ENCODE peak calls at places on chromosomes 16 and 17, in four cellular contexts. D is IMR-90, V is H1, K is H9. P is an unnamed sample.

GRCh38 chr16:2587891-2588565 is 50.2 kb downstream of the PDPK1 start:
- DNase-seq in D (no peak), V (no peak), K (no peak), P (no peak)

GRCh38 chr17:73210002-73210678 is 17.3 kb downstream of the COG1 start:
- DNase-seq in D (no peak), V (no peak), K (no peak), P (no peak)

GRCh38 chr17:77064608-77065007 is 76.2 kb upstream of the SEC14L1 start:
- DNase-seq in D (no peak), V (no peak), K (no peak), P (no peak)

GRCh38 chr16:49811630-49812334 is 44.1 kb downstream of the ZNF423 start:
- DNase-seq in D (no peak), V (no peak), K (no peak), P (peak)

GRCh38 chr16:31404353-31405064 is 11.4 kb downstream of the ITGAD start:
- DNase-seq in D (no peak), V (no peak), K (no peak), P (no peak)

GRCh38 chr17:59803377-59803757 is 89.4 kb downstream of the TUBD1 start:
- DNase-seq in D (no peak), V (no peak), K (no peak), P (no peak)

GRCh38 chr17:80987941-80988461 is 3.6 kb upstream of the CHMP6 start:
- DNase-seq in D (no peak), V (no peak), K (no peak), P (no peak)

GRCh38 chr16:14409563-14409962 is 220.5 kb downstream of the PARN start:
- DNase-seq in D (peak), V (no peak), K (no peak), P (no peak)

GRCh38 chr17:17018612-17019429 is 23.4 kb upstream of the MPRIP start:
- DNase-seq in D (no peak), V (no peak), K (peak), P (no peak)

GRCh38 chr17:40562841-40563370 is 2.4 kb downstream of the CCR7 start:
- DNase-seq in D (no peak), V (no peak), K (peak), P (no peak)

DNA sequence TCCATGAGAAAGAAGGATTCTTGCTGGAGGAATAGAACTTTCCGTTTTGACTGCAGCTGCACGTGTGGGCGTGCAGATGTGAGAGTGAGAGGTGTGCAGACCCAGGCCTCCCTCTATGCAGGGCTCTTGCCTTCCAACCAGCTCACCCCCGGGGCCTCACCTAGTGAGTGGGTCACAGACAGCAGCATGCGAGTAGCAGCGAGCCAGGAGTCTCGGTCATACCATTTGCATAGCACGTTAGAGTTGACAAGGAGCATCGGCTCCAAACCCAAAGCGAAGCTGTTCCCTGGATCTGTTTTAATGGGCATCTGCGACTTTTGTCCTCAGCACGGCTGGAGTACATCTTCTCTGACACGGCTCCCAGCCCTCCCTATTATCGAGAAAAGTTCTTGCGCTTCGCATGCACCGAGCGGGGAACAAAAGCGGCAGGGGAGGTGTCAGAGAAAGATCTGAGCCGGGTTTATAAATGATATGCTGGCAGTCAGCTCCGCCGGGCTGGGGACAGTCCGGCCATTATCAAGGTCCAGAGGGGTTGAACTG is 253.3 kb downstream of the MAF start:
- DNase-seq in D (no peak), V (no peak), K (peak), P (no peak)
- H4K5ac ChIP-seq in D (no peak), V (no peak), K (no peak), P (no peak)

GRCh38 chr17:52202572-52202876 is 44.0 kb upstream of the CA10 start:
- DNase-seq in D (no peak), V (no peak), K (no peak), P (no peak)
- H4K5ac ChIP-seq in D (no peak), V (no peak), K (no peak), P (no peak)

DNA sequence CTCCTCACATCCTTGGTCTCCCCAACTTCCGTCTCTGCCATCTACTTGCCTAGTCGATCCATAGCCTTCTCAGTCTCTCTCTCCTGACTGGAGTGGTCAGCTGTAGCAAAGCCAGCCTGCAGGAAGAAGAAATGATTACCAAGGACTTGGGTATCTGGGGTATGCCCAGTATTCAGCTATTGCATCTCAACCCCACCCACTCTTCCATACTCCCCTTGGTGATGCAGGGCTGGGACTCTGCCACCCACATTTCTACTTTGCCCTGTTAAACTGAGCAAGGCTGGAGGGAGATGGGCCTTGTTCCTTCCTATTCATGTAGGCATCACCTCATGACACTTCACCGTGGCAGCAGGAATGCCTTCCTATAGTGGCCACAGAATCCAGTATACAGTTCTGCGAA is 2.3 kb downstream of the COPRS start:
- DNase-seq in D (no peak), V (no peak), K (no peak), P (no peak)
- H4K5ac ChIP-seq in D (no peak), V (no peak), K (no peak), P (no peak)

GRCh38 chr17:79115487-79115886 is 40.9 kb downstream of the ENGASE start:
- DNase-seq in D (no peak), V (no peak), K (no peak), P (no peak)
- H4K5ac ChIP-seq in D (no peak), V (no peak), K (no peak), P (no peak)

GRCh38 chr16:85995591-85996461 is 96.9 kb downstream of the IRF8 start:
- DNase-seq in D (no peak), V (no peak), K (no peak), P (no peak)
- H4K5ac ChIP-seq in D (no peak), V (no peak), K (no peak), P (no peak)

GRCh38 chr17:65171753-65172152 is 34.6 kb downstream of the RGS9 start:
- DNase-seq in D (no peak), V (no peak), K (no peak), P (no peak)
- H4K5ac ChIP-seq in D (no peak), V (no peak), K (no peak), P (no peak)

GRCh38 chr16:17509194-17509593 is 38.4 kb upstream of the XYLT1 start:
- DNase-seq in D (no peak), V (no peak), K (no peak), P (peak)

GRCh38 chr16:17511340-17511739 is 40.6 kb upstream of the XYLT1 start:
- DNase-seq in D (peak), V (no peak), K (no peak), P (no peak)

GRCh38 chr16:17512636-17513220 is 42.0 kb upstream of the XYLT1 start:
- DNase-seq in D (peak), V (no peak), K (no peak), P (no peak)

GRCh38 chr16:17508303-17508702 is 37.5 kb upstream of the XYLT1 start:
- DNase-seq in D (no peak), V (no peak), K (no peak), P (no peak)

GRCh38 chr16:17510532-17510931 is 39.8 kb upstream of the XYLT1 start:
- DNase-seq in D (peak), V (no peak), K (no peak), P (no peak)
- H4K5ac ChIP-seq in D (peak), V (no peak), K (no peak), P (no peak)

GRCh38 chr17:51748749-51749604 is 409.5 kb downstream of the CA10 start:
- DNase-seq in D (no peak), V (no peak), K (no peak), P (no peak)
- H4K5ac ChIP-seq in D (no peak), V (no peak), K (no peak), P (no peak)